ENCODE peak calls at places on chromosome 12, in four cellular contexts. One of them, this sample, is unnamed.

GRCh38 chr12:113050808-113051207 is 5.7 kb upstream of the DTX1 start:
- DNase-seq in GM12878: no peak
- DNase-seq in H1: no peak
- DNase-seq in HepG2: no peak
- DNase-seq in this sample: no peak

GRCh38 chr12:121980211-121980891 is 41.3 kb upstream of the BCL7A start:
- DNase-seq in HepG2: no peak
- DNase-seq in GM12878: peak; percentile 42
- DNase-seq in H1: no peak
- DNase-seq in this sample: no peak

GRCh38 chr12:81668475-81668874 is 90.7 kb downstream of the PPFIA2 start:
- DNase-seq in HepG2: no peak
- DNase-seq in GM12878: no peak
- DNase-seq in H1: no peak
- DNase-seq in this sample: peak; percentile 5

GRCh38 chr12:22283006-22283506 is 51.5 kb downstream of the ST8SIA1 start:
- DNase-seq in H1: no peak
- DNase-seq in HepG2: no peak
- DNase-seq in GM12878: no peak
- DNase-seq in this sample: no peak

GRCh38 chr12:80648866-80649265 is 58.6 kb upstream of the MYF6 start:
- DNase-seq in H1: no peak
- DNase-seq in GM12878: no peak
- DNase-seq in HepG2: no peak
- DNase-seq in this sample: no peak

GRCh38 chr12:44117368-44117767 is 281.5 kb downstream of the TMEM117 start:
- DNase-seq in HepG2: no peak
- DNase-seq in GM12878: no peak
- DNase-seq in H1: no peak
- DNase-seq in this sample: no peak

GRCh38 chr12:53939141-53940108 is 794 bp downstream of the HOXC13 start:
- DNase-seq in HepG2: peak; percentile 24
- DNase-seq in GM12878: no peak
- DNase-seq in H1: peak; percentile 74
- DNase-seq in this sample: peak; percentile 18

GRCh38 chr12:107106241-107107025 is 13.1 kb upstream of the CRY1 start:
- DNase-seq in GM12878: no peak
- DNase-seq in H1: no peak
- DNase-seq in HepG2: no peak
- DNase-seq in this sample: no peak

GRCh38 chr12:109758406-109759075 is 44.9 kb downstream of the FAM222A start:
- DNase-seq in HepG2: no peak
- DNase-seq in GM12878: no peak
- DNase-seq in H1: peak; percentile 49
- DNase-seq in this sample: no peak

GRCh38 chr12:89636054-89636775 is 72.4 kb downstream of the ATP2B1 start:
- DNase-seq in GM12878: no peak
- DNase-seq in H1: no peak
- DNase-seq in HepG2: no peak
- DNase-seq in this sample: no peak

GRCh38 chr12:89648211-89648930 is 60.3 kb downstream of the ATP2B1 start:
- DNase-seq in HepG2: peak; percentile 56
- DNase-seq in H1: peak; percentile 58
- DNase-seq in GM12878: no peak
- DNase-seq in this sample: peak; percentile 76

GRCh38 chr12:49930515-49931288 is 19.8 kb upstream of the AQP2 start:
- DNase-seq in H1: no peak
- DNase-seq in GM12878: no peak
- DNase-seq in HepG2: no peak
- DNase-seq in this sample: no peak

GRCh38 chr12:130086777-130087176 is 75.5 kb upstream of the FZD10 start:
- DNase-seq in H1: no peak
- DNase-seq in HepG2: no peak
- DNase-seq in GM12878: no peak
- DNase-seq in this sample: no peak

GRCh38 chr12:51520576-51521325 is 70.3 kb upstream of the SCN8A start:
- DNase-seq in GM12878: no peak
- DNase-seq in HepG2: no peak
- DNase-seq in H1: peak; percentile 52
- DNase-seq in this sample: peak; percentile 13

GRCh38 chr12:49054524-49054923 is 6.1 kb downstream of the KMT2D start:
- DNase-seq in GM12878: no peak
- DNase-seq in HepG2: no peak
- DNase-seq in H1: no peak
- DNase-seq in this sample: no peak

GRCh38 chr12:59005195-59005961 is 85.1 kb upstream of the LRIG3 start:
- DNase-seq in GM12878: no peak
- DNase-seq in H1: no peak
- DNase-seq in HepG2: no peak
- DNase-seq in this sample: no peak

GRCh38 chr12:39586811-39587210 is 32.8 kb downstream of the ABCD2 start:
- DNase-seq in GM12878: no peak
- DNase-seq in H1: no peak
- DNase-seq in HepG2: no peak
- DNase-seq in this sample: no peak

GRCh38 chr12:76276499-76277151 is 71.6 kb downstream of the BBS10 start:
- DNase-seq in HepG2: no peak
- DNase-seq in GM12878: no peak
- DNase-seq in H1: no peak
- DNase-seq in this sample: no peak

GRCh38 chr12:122981036-122981471 is 573 bp downstream of the ARL6IP4 start:
- DNase-seq in H1: peak; percentile 69
- DNase-seq in GM12878: no peak
- DNase-seq in HepG2: no peak
- DNase-seq in this sample: no peak

GRCh38 chr12:70254846-70255245 is 11.6 kb downstream of the CNOT2 start:
- DNase-seq in HepG2: no peak
- DNase-seq in H1: no peak
- DNase-seq in GM12878: no peak
- DNase-seq in this sample: no peak

GRCh38 chr12:106046301-106046846 is 92.4 kb downstream of the NUAK1 start:
- DNase-seq in H1: no peak
- DNase-seq in GM12878: no peak
- DNase-seq in HepG2: no peak
- DNase-seq in this sample: no peak

GRCh38 chr12:2191534-2192153 is 138.9 kb downstream of the CACNA1C start:
- DNase-seq in HepG2: no peak
- DNase-seq in H1: no peak
- DNase-seq in GM12878: no peak
- DNase-seq in this sample: no peak

GRCh38 chr12:120290541-120291312 is 976 bp downstream of the RNU4-2 start:
- DNase-seq in H1: peak; percentile 64
- DNase-seq in HepG2: peak; percentile 35
- DNase-seq in GM12878: no peak
- DNase-seq in this sample: no peak

GRCh38 chr12:24489939-24490338 is 459.0 kb downstream of the BCAT1 start:
- DNase-seq in HepG2: no peak
- DNase-seq in GM12878: no peak
- DNase-seq in H1: no peak
- DNase-seq in this sample: no peak

GRCh38 chr12:538731-539539 is 79.2 kb downstream of the B4GALNT3 start:
- DNase-seq in GM12878: no peak
- DNase-seq in HepG2: no peak
- DNase-seq in H1: no peak
- DNase-seq in this sample: no peak

GRCh38 chr12:111405149-111405855 is 421 bp upstream of the SH2B3 start:
- DNase-seq in H1: peak; percentile 100
- DNase-seq in GM12878: peak; percentile 86
- DNase-seq in HepG2: peak; percentile 95
- DNase-seq in this sample: peak; percentile 98

GRCh38 chr12:69405466-69405865 is 45.9 kb downstream of the YEATS4 start:
- DNase-seq in GM12878: no peak
- DNase-seq in H1: no peak
- DNase-seq in HepG2: peak; percentile 47
- DNase-seq in this sample: no peak

GRCh38 chr12:21818627-21819026 is 44.1 kb upstream of the KCNJ8 start:
- DNase-seq in H1: no peak
- DNase-seq in HepG2: no peak
- DNase-seq in GM12878: no peak
- DNase-seq in this sample: no peak

DNA sequence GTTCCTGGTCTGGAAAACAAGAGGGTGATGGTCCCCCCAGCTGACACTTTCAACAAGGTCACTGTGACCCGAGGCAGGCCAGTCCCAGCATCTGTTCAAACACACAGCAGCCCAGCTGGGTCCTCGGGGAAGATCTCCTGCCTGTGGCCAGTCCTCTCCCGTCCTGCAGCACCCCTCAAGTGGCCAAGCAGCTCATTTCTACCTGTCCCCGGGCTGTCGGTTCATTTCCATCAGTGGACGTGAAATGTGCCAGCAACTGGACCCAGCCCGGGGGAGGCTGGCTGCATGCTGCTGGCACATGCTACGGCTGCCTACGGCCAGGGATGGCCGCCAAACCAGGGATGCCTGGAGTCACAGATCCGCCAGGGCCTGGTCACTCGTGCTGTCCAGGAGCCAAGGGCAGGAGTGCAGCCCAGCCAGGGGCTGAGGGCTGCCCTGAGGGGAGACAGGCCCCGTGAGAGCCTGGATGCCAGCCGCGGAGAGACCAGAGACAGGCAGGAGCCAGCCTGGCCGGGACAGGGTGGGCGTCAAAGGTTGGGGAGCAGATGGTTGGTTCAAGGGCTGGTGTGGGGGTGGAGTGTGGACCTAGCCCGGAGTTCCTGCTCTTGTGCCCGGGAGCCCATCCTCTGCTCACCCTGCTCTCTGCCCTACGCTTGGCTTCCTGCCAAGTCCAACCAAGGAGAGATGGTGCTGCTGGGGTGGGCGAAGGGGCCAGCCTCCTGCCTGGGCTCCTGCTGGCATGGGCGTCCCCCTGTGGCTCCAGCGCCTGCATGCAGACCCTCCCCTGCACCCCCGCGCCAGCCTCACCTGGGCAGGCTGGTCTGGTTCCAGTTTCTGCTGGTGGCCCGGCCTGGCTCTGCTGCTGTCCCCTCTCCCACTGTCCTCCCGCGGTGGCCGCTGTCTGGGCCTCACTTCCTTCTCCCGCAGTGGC is 143.8 kb downstream of the ADGRD1 start:
- DNase-seq in H1: no peak
- DNase-seq in HepG2: no peak
- DNase-seq in GM12878: no peak
- DNase-seq in this sample: no peak
- TF ChIP-seq SUZ12 in H1: no peak
- TF ChIP-seq SUZ12 in HepG2: no peak
- TF ChIP-seq SUZ12 in GM12878: no peak
- TF ChIP-seq SUZ12 in this sample: no peak

GRCh38 chr12:96186902-96187301 is 7.3 kb upstream of the ELK3 start:
- DNase-seq in H1: no peak
- DNase-seq in HepG2: no peak
- DNase-seq in GM12878: no peak
- DNase-seq in this sample: no peak
- TF ChIP-seq YY1 in H1: no peak
- TF ChIP-seq YY1 in HepG2: no peak
- TF ChIP-seq YY1 in GM12878: no peak
- TF ChIP-seq YY1 in this sample: no peak

DNA sequence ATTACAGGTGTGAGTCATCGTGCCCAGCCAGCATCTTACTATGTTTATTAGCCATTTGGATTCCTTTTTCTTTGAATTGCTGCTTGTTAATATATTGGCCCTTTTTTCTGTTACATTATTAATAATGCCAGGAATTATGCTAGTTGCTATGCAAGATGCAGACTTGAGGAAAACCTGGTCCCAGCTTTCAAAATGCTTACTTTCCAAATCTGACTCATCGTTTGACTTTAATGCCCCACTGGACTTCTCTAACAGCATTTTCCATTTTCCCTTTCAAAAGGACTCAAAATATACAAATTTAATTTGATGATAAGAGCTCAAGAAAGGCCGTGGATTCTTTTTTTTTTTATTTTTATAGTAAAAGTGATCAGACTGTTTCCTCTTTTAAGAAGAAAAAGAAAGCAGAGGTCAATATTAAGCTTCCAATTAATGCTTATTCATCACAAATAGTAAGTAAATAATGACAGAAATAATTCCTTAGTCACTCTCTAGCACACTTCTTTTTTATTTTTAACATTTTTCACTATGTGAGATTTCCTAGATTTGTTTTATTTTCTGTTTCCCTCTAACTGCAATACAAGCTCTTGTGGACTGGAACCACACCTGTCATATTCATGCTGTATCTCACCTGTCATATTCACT is 146.1 kb upstream of the FGD4 start:
- DNase-seq in H1: no peak
- DNase-seq in HepG2: no peak
- DNase-seq in GM12878: no peak
- DNase-seq in this sample: no peak
- TF ChIP-seq SUZ12 in H1: no peak
- TF ChIP-seq SUZ12 in HepG2: no peak
- TF ChIP-seq SUZ12 in GM12878: no peak
- TF ChIP-seq SUZ12 in this sample: no peak

GRCh38 chr12:94191023-94191422 is 42.6 kb downstream of the PLXNC1 start:
- DNase-seq in HepG2: no peak
- DNase-seq in H1: no peak
- DNase-seq in GM12878: no peak
- DNase-seq in this sample: no peak

GRCh38 chr12:94192506-94192905 is 44.1 kb downstream of the PLXNC1 start:
- DNase-seq in GM12878: no peak
- DNase-seq in H1: no peak
- DNase-seq in HepG2: no peak
- DNase-seq in this sample: no peak

GRCh38 chr12:94193623-94194022 is 45.2 kb downstream of the PLXNC1 start:
- DNase-seq in H1: no peak
- DNase-seq in GM12878: no peak
- DNase-seq in HepG2: no peak
- DNase-seq in this sample: no peak

GRCh38 chr12:94193168-94193567 is 44.8 kb downstream of the PLXNC1 start:
- DNase-seq in H1: no peak
- DNase-seq in HepG2: no peak
- DNase-seq in GM12878: no peak
- DNase-seq in this sample: no peak

GRCh38 chr12:94190623-94191022 is 42.2 kb downstream of the PLXNC1 start:
- DNase-seq in HepG2: no peak
- DNase-seq in GM12878: no peak
- DNase-seq in H1: no peak
- DNase-seq in this sample: no peak
- TF ChIP-seq YY1 in HepG2: no peak
- TF ChIP-seq YY1 in GM12878: no peak
- TF ChIP-seq YY1 in H1: no peak
- TF ChIP-seq YY1 in this sample: no peak

This sample was measured in NT2/D1.